ENCODE peak calls at places on chromosome 12, in seven cellular contexts. U is left lung, Q is endothelial cell of umbilical vein, V is heart left ventricle, P is BJ, R is neural progenitor cell, Y is dorsolateral prefrontal cortex. L is an unnamed sample.
A peak's percentile ranks its signal among the peaks of the same experiment; 100 is the strongest.

GRCh38 chr12:51972849-51973273 is 21.4 kb downstream of the ACVR1B start:
- DNase-seq in V (no peak), Q (peak; percentile 97), R (no peak), P (no peak), Y (no peak), U (peak; percentile 79), L (peak; percentile 75)

GRCh38 chr12:66065623-66066022 is 64.9 kb downstream of the LLPH start:
- DNase-seq in U (no peak), Q (no peak), Y (no peak), R (no peak), P (no peak), V (no peak), L (no peak)

GRCh38 chr12:10363922-10364838 is 25.7 kb downstream of the KLRK1 start:
- DNase-seq in R (peak; percentile 41), P (no peak), Q (peak; percentile 77), U (peak; percentile 51), Y (no peak), V (peak; percentile 27), L (no peak)

GRCh38 chr12:50620050-50620974 is 115.5 kb downstream of the DIP2B start:
- DNase-seq in R (peak; percentile 55), V (no peak), Y (no peak), P (peak; percentile 73), Q (no peak), U (no peak), L (no peak)

GRCh38 chr12:98465950-98466349 is 49.4 kb upstream of the TMPO start:
- DNase-seq in Y (no peak), R (no peak), P (no peak), V (no peak), Q (no peak), U (no peak), L (no peak)

GRCh38 chr12:98896938-98897337 is 251.8 kb downstream of the APAF1 start:
- DNase-seq in Y (no peak), Q (no peak), P (no peak), U (no peak), R (peak; percentile 67), V (no peak), L (no peak)

GRCh38 chr12:64063121-64063520 is 159.0 kb downstream of the KICS2 start:
- DNase-seq in Y (no peak), U (no peak), Q (no peak), R (no peak), P (no peak), V (no peak), L (no peak)

GRCh38 chr12:78473136-78473535 is 391.4 kb upstream of the SYT1 start:
- DNase-seq in Q (peak; percentile 29), U (no peak), V (no peak), P (no peak), Y (no peak), R (no peak), L (no peak)

GRCh38 chr12:68883151-68883550 is 49.8 kb downstream of the CPM start:
- DNase-seq in R (no peak), Y (no peak), U (no peak), Q (no peak), P (no peak), V (no peak), L (no peak)

GRCh38 chr12:124538194-124539082 is 29.0 kb downstream of the NCOR2 start:
- DNase-seq in U (no peak), Y (no peak), P (no peak), V (no peak), Q (no peak), R (no peak), L (no peak)

GRCh38 chr12:108849653-108850052 is 7.7 kb downstream of the SSH1 start:
- DNase-seq in Q (no peak), U (no peak), V (no peak), R (no peak), P (no peak), Y (no peak), L (no peak)

GRCh38 chr12:126747530-126748149 is 1519.3 kb upstream of the TMEM132C start:
- DNase-seq in Y (peak; percentile 52), R (peak; percentile 67), V (peak; percentile 34), Q (no peak), U (peak; percentile 41), P (no peak), L (no peak)

GRCh38 chr12:130673036-130673705 is 42.9 kb downstream of the RIMBP2 start:
- DNase-seq in Q (no peak), V (no peak), U (no peak), P (no peak), R (no peak), Y (no peak), L (no peak)

GRCh38 chr12:58479403-58479802 is 440.9 kb downstream of the LRIG3 start:
- DNase-seq in U (no peak), Y (no peak), R (no peak), Q (no peak), P (no peak), V (no peak), L (no peak)

GRCh38 chr12:31849090-31849687 is 110.0 kb upstream of the RESF1 start:
- DNase-seq in P (no peak), R (peak; percentile 40), U (no peak), V (no peak), Y (no peak), Q (no peak), L (no peak)

GRCh38 chr12:117596968-117597367 is 235.5 kb upstream of the NOS1 start:
- DNase-seq in P (no peak), Q (no peak), U (no peak), V (no peak), Y (no peak), R (no peak), L (no peak)

GRCh38 chr12:69688021-69688420 is 11.1 kb downstream of the BEST3 start:
- DNase-seq in U (no peak), Y (no peak), V (no peak), R (peak; percentile 17), P (no peak), Q (peak; percentile 74), L (no peak)

GRCh38 chr12:63915105-63915830 is 70.8 kb downstream of the SRGAP1 start:
- DNase-seq in V (no peak), R (no peak), Q (peak; percentile 63), U (no peak), Y (no peak), P (no peak), L (no peak)

GRCh38 chr12:28507055-28507454 is 316.8 kb downstream of the CCDC91 start:
- DNase-seq in U (no peak), Q (no peak), R (no peak), V (no peak), Y (no peak), P (peak; percentile 46), L (no peak)

GRCh38 chr12:28683371-28683770 is 465.7 kb upstream of the FAR2 start:
- DNase-seq in V (no peak), P (no peak), U (no peak), Q (no peak), R (no peak), Y (no peak), L (no peak)

GRCh38 chr12:6950401-6950801 is 755 bp upstream of the PTPN6 start:
- DNase-seq in R (no peak), U (peak; percentile 19), P (no peak), V (no peak), Y (no peak), Q (no peak), L (no peak)

GRCh38 chr12:119682635-119683340 is 14.9 kb downstream of the PRKAB1 start:
- DNase-seq in Y (no peak), P (no peak), V (no peak), U (no peak), R (no peak), Q (no peak), L (no peak)

GRCh38 chr12:104399750-104400612 is 56.8 kb upstream of the CHST11 start:
- DNase-seq in U (no peak), P (no peak), R (no peak), V (no peak), Q (no peak), Y (no peak), L (no peak)

GRCh38 chr12:1594045-1594294 is 411 bp downstream of the FBXL14 start:
- DNase-seq in P (no peak), Q (no peak), Y (no peak), U (peak; percentile 74), V (no peak), R (peak; percentile 76), L (no peak)

GRCh38 chr12:130529781-130530180 is 186.3 kb downstream of the RIMBP2 start:
- DNase-seq in V (no peak), P (no peak), Y (no peak), R (no peak), Q (no peak), U (no peak), L (no peak)

GRCh38 chr12:109863961-109864712 is 16.2 kb downstream of the GLTP start:
- DNase-seq in Y (peak; percentile 92), Q (no peak), V (no peak), P (no peak), R (no peak), U (peak; percentile 58), L (no peak)

GRCh38 chr12:56104815-56105476 is 587 bp downstream of the PA2G4 start:
- DNase-seq in P (no peak), Y (no peak), U (peak; percentile 60), V (no peak), R (no peak), Q (peak; percentile 32), L (no peak)

GRCh38 chr12:83256581-83256980 is 569.9 kb downstream of the TMTC2 start:
- DNase-seq in Q (no peak), R (no peak), Y (no peak), P (no peak), V (no peak), U (no peak), L (no peak)
- H3K4me3 ChIP-seq in Q (no peak overlapping the region), R (no peak overlapping the region), Y (no peak overlapping the region), P (no peak overlapping the region), V (no peak overlapping the region), U (no peak overlapping the region), L (no peak overlapping the region)

GRCh38 chr12:4812621-4813327 is 92.6 kb downstream of the GALNT8 start:
- DNase-seq in Y (no peak), R (no peak), V (no peak), U (no peak), P (no peak), Q (no peak), L (no peak)
- H3K27me3 ChIP-seq in Y (no peaks in the 10 kb centered on the region), R (peaks cover 49% of the 10 kb centered on the region), V (peaks cover 43% of the 10 kb centered on the region), U (peaks cover 23% of the 10 kb centered on the region), P (peaks cover 14% of the 10 kb centered on the region), Q (peaks cover 34% of the 10 kb centered on the region), L (no peaks in the 10 kb centered on the region)

DNA sequence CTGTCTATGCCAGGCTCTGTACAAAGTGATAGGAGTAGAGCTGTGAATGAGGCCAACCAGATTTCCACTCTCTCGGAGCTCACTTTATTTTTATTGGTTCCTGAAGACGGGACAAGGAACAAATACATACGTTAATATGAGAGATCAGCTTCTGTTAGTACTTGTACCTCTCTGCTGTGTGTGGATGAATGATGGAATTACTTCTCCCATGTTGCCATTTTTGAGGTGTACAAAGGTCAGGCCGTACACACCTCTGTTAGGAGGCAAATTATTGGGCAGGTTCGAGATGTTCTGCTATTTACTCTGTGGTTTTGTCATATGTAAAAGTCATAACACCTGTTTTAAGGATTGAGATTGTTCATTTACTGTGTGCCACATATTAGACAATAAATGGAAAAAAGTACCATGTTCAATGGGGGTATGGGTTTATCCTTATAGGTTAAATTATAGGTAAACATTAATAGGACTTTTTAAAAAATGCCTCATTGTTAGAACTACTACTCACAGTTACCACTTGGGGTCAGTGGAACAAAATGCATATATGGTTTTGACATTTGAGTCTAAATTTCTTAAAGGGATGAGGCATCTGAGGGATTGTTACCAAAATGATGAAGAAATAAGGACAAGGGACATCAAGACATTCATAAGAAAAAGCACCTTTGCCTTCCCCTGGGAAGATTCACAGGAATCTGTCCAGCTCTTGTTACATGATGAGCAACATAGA is 26.9 kb downstream of the WBP11 start:
- DNase-seq in Y (no peak), R (no peak), V (no peak), U (no peak), P (no peak), Q (no peak), L (no peak)
- TF ChIP-seq CTCF in Y (no peak), R (peak; percentile 16), V (peak; percentile 8), U (no peak), P (no peak), Q (no peak), L (peak; percentile 20)

GRCh38 chr12:80140005-80140404 is 40.7 kb downstream of the OTOGL start:
- DNase-seq in V (no peak), R (no peak), U (no peak), Y (no peak), Q (no peak), P (no peak), L (no peak)
- H3K4me3 ChIP-seq in V (no peak overlapping the region), R (no peak overlapping the region), U (no peak overlapping the region), Y (no peak overlapping the region), Q (no peak overlapping the region), P (no peak overlapping the region), L (no peak overlapping the region)

L was measured in right atrium auricular region.